ENCODE peak calls at places on chromosomes 12 and 14, in six cellular contexts. J is A549, H is K562, A is WTC11, Q is endothelial cell of umbilical vein, C is H1. W is an unnamed sample.

GRCh38 chr14:32559048-32559447 is 229.9 kb downstream of the AKAP6 start:
- DNase-seq in A (no peak), C (no peak), H (no peak), J (no peak), Q (no peak), W (no peak)

GRCh38 chr14:95370076-95370475 is 50.4 kb upstream of the CLMN start:
- DNase-seq in C (no peak), A (no peak), Q (no peak), J (no peak), H (no peak), W (no peak)

GRCh38 chr12:94404854-94405253 is 54.8 kb downstream of the CEP83 start:
- DNase-seq in Q (no peak), C (no peak), A (no peak), H (no peak), J (no peak), W (no peak)

GRCh38 chr12:51846911-51847829 is 1.3 kb downstream of the FIGNL2 start:
- DNase-seq in J (no peak), C (peak), Q (peak), A (peak), H (no peak), W (no peak)

GRCh38 chr12:27285395-27285794 is 41.3 kb downstream of the STK38L start:
- DNase-seq in A (no peak), J (no peak), Q (peak), H (no peak), C (no peak), W (no peak)

GRCh38 chr12:53239643-53240258 is 7.7 kb upstream of the RARG start:
- DNase-seq in Q (no peak), C (no peak), J (no peak), A (no peak), H (no peak), W (no peak)

GRCh38 chr14:100078997-100079561 is 13.9 kb downstream of the EVL start:
- DNase-seq in C (peak), A (peak), H (peak), J (no peak), Q (peak), W (no peak)

GRCh38 chr12:2136901-2137300 is 84.1 kb downstream of the CACNA1C start:
- DNase-seq in C (no peak), A (no peak), J (no peak), Q (no peak), H (no peak), W (no peak)

GRCh38 chr14:88995437-88996198 is 171.2 kb downstream of the TTC8 start:
- DNase-seq in J (peak), C (no peak), A (no peak), H (no peak), Q (no peak), W (no peak)

GRCh38 chr12:54277823-54278276 is 2.1 kb downstream of the CBX5 start:
- DNase-seq in J (no peak), H (peak), C (no peak), A (no peak), Q (no peak), W (no peak)

GRCh38 chr12:43057561-43057960 is 468.0 kb upstream of the PRICKLE1 start:
- DNase-seq in H (no peak), C (no peak), Q (no peak), J (no peak), A (no peak), W (no peak)

GRCh38 chr12:753401-754237 is 1.2 kb downstream of the WNK1 start:
- DNase-seq in A (peak), C (peak), Q (no peak), H (peak), J (peak), W (no peak)

GRCh38 chr12:52162971-52163370 is 28.8 kb downstream of the KRT80 start:
- DNase-seq in C (no peak), J (no peak), A (no peak), H (no peak), Q (peak), W (no peak)

GRCh38 chr12:45774508-45775162 is 45.1 kb downstream of the ARID2 start:
- DNase-seq in A (no peak), J (no peak), H (no peak), Q (no peak), C (no peak), W (no peak)

GRCh38 chr12:14833952-14834351 is 9.4 kb downstream of the ART4 start:
- DNase-seq in J (peak), Q (peak), A (no peak), H (no peak), C (no peak), W (peak)

GRCh38 chr14:74239848-74240793 is 872 bp downstream of the VSX2 start:
- DNase-seq in Q (peak), C (peak), A (peak), J (no peak), H (no peak), W (no peak)

GRCh38 chr12:89311703-89312293 is 40.5 kb downstream of the DUSP6 start:
- DNase-seq in Q (no peak), C (no peak), J (no peak), A (no peak), H (no peak), W (no peak)

GRCh38 chr12:51994959-51995358 is 11.8 kb upstream of the TAMALIN start:
- DNase-seq in C (no peak), H (no peak), J (no peak), A (no peak), Q (no peak), W (no peak)

GRCh38 chr14:102988054-102988453 is 65.6 kb downstream of the AMN start:
- DNase-seq in H (no peak), J (peak), C (no peak), Q (peak), A (no peak), W (no peak)

GRCh38 chr12:95796982-95797289 is 6.4 kb upstream of the NTN4 start:
- DNase-seq in A (no peak), C (no peak), J (peak), H (no peak), Q (no peak), W (no peak)

GRCh38 chr14:94805726-94806288 is 35.9 kb upstream of the GSC start:
- DNase-seq in A (no peak), H (no peak), J (no peak), Q (no peak), C (no peak), W (no peak)

GRCh38 chr12:38771871-38772270 is 133.5 kb downstream of the CPNE8 start:
- DNase-seq in C (no peak), J (no peak), H (no peak), Q (no peak), A (no peak), W (no peak)

GRCh38 chr14:68787235-68787727 is 5.6 kb downstream of the ZFP36L1 start:
- DNase-seq in J (peak), Q (peak), A (no peak), C (no peak), H (peak), W (no peak)

GRCh38 chr14:94010625-94011024 is 13.5 kb downstream of the CCDC197 start:
- DNase-seq in Q (no peak), H (no peak), C (no peak), A (no peak), J (no peak), W (no peak)

GRCh38 chr12:53380797-53381738 is 1.1 kb downstream of the SP1 start:
- DNase-seq in A (peak), C (peak), Q (peak), H (no peak), J (no peak), W (no peak)

GRCh38 chr14:51597511-51597920 is 54.2 kb upstream of the FRMD6 start:
- DNase-seq in A (no peak), Q (no peak), J (no peak), C (no peak), H (no peak), W (no peak)

GRCh38 chr12:93229494-93230310 is 148.0 kb upstream of the NUDT4 start:
- DNase-seq in H (peak), C (no peak), Q (peak), A (no peak), J (peak), W (peak)

GRCh38 chr12:91778938-91779400 is 366.7 kb downstream of the BTG1 start:
- DNase-seq in A (no peak), J (peak), C (no peak), Q (peak), H (peak), W (peak)

GRCh38 chr12:95966287-95966870 is 23.2 kb downstream of the AMDHD1 start:
- DNase-seq in Q (no peak), A (no peak), H (no peak), C (no peak), J (no peak), W (peak)

GRCh38 chr12:79143803-79144202 is 279.2 kb downstream of the SYT1 start:
- DNase-seq in H (no peak), J (no peak), Q (no peak), A (no peak), C (no peak), W (no peak)

GRCh38 chr12:119780786-119781434 is 96.2 kb downstream of the CIT start:
- DNase-seq in Q (peak), A (peak), C (peak), J (peak), H (peak), W (peak)

GRCh38 chr12:130832561-130833209 is 6.4 kb downstream of the STX2 start:
- DNase-seq in C (no peak), Q (no peak), A (no peak), J (peak), H (peak), W (no peak)

GRCh38 chr12:80420075-80420474 is 24.0 kb upstream of the PTPRQ start:
- DNase-seq in J (no peak), Q (no peak), H (no peak), A (no peak), C (no peak), W (no peak)

GRCh38 chr12:80419660-80420059 is 24.4 kb upstream of the PTPRQ start:
- DNase-seq in A (no peak), C (no peak), Q (no peak), H (no peak), J (no peak), W (no peak)

GRCh38 chr12:80422549-80422948 is 21.5 kb upstream of the PTPRQ start:
- DNase-seq in C (no peak), J (no peak), H (no peak), A (no peak), Q (no peak), W (no peak)
- TF ChIP-seq JUN in C (no peak), J (no peak), H (no peak), A (no peak), Q (no peak), W (no peak)

DNA sequence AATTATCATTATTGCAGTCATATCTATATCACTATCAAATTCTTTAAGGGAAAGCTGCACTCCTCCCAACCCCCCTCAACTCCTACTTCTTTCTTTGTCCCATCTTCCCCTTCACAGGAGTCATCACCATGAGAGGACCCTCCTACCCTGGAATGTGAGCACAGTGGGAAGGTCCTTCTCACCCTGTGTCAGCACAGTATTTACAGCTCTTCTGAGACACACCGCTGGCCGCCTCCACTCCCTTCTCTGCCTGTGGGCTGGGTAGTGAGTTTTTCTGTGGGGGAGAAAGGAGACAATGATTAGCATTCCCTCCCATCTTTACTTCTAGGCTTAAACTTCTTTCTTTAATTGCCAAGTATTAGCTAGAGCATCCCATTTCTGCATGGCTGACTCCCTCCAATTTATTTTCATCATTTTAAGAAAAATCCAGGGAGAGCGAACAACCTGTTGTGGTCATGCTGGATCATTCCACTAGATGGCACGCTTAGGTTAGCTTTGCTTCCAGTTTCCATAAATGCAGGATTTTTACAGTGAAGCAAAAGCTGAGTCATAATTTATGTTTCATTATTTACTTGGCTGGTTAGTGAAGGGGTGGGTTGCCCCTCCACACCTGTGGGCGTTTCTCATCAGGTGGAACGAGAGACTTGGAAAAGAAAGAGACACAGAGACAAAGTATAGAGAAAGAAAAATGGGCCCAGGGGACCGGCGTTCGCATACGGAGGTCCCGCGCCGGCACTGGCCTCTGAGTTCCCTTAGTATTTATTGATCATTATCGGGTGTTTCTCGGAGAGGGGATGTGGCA is 188.5 kb downstream of the ALX1 start:
- DNase-seq in H (peak), Q (peak), J (peak), A (peak), C (peak), W (peak)
- TF ChIP-seq JUN in H (no peak), Q (peak), J (no peak), A (no peak), C (no peak), W (no peak)

GRCh38 chr14:53670701-53671100 is 285.9 kb downstream of the BMP4 start:
- DNase-seq in C (no peak), J (peak), H (no peak), A (no peak), Q (no peak), W (peak)
- TF ChIP-seq JUN in C (no peak), J (no peak), H (no peak), A (no peak), Q (no peak), W (no peak)

DNA sequence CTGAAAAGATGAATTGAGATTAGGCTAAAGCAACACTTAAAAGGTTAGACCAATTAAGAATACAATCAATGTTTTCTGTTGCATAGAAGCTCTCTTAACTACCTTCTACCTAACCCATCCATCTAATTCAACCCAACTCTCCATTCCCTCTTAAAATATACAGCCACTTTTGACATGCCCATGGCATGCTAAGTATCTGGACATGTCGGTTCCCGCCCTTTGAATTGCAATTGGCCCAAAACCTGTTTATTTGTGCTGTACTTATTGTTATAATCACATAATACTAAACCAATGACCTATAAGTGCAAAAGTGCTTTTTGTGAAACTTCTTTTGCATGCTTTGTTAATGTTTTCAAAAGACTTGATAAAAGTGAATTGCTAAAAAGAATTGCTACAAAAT is 37.6 kb upstream of the APPL2 start:
- DNase-seq in H (no peak), C (no peak), A (no peak), Q (no peak), J (no peak), W (no peak)
- TF ChIP-seq JUN in H (no peak), C (no peak), A (no peak), Q (no peak), J (no peak), W (no peak)

GRCh38 chr12:29153231-29153630 is 4.2 kb downstream of the FAR2 start:
- DNase-seq in Q (peak), J (no peak), C (no peak), H (no peak), A (peak), W (no peak)

GRCh38 chr12:29152223-29152868 is 3.3 kb downstream of the FAR2 start:
- DNase-seq in J (no peak), C (no peak), Q (no peak), H (peak), A (no peak), W (no peak)

GRCh38 chr12:29148065-29148957 is 767 bp upstream of the FAR2 start:
- DNase-seq in Q (peak), C (peak), J (peak), H (peak), A (peak), W (no peak)

GRCh38 chr12:29148958-29149690 is at the start of gene FAR2:
- DNase-seq in A (peak), J (peak), C (peak), Q (peak), H (peak), W (no peak)

DNA sequence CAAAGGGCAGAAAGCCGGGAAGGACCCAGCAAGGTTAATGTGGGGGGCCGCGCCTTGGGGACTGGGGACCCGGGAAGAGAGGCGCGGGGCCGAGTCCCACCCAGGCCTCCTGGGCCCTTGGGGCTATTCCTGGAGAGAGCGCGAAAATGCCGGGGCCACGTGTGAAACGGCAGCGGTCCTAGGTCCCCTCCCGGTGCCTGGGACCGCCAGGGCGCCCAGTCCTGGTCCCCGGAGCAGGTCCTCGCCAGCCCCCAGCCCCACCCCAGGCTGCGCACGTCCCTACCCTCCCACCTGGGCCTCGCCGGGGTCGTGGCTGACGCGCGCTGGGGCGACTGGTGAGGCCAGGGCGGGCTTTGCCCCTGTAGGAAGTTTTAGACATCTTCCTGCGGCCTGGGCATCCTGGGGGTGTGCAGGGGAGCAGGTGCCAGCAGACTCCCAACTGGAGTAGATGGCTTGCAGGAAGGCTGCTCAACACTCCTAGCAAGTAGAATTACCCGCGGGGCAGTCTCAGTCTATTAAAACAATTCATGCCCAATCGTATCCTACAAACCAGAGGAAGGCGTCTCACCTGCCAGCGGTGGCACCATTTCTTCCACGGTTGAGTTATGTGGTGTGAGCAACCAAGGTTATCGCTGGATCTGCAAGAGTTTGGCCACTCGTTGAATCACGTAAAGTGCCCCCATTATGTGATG is 759 bp downstream of the FAR2 start:
- DNase-seq in H (peak), J (no peak), C (peak), Q (no peak), A (peak), W (no peak)
- TF ChIP-seq JUN in H (no peak), J (no peak), C (no peak), Q (no peak), A (no peak), W (no peak)

GRCh38 chr14:82776958-82777357 is 1243.3 kb upstream of the SEL1L start:
- DNase-seq in J (no peak), A (no peak), H (no peak), C (no peak), Q (no peak), W (no peak)

GRCh38 chr14:82779301-82779700 is 1245.6 kb upstream of the SEL1L start:
- DNase-seq in H (no peak), Q (no peak), J (no peak), C (no peak), A (no peak), W (no peak)

DNA sequence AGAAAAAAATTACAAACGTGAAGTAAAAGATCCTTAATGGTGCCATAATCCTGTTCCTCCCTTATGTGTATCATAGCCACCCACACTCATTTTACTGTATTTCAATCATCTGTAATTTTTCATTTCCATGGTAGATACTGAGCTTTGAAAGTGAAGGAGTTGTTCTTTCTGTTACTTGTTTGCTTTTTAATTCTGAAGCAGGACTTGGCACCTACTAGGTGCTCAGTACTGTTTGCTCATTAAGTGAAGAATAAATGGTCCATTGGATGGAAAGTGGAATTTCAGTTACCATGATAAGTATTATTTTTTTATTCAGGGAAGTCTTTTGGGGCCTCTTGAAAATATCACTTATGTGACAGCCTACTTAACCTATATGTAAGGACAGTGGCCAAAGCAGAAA is 1244.4 kb upstream of the SEL1L start:
- DNase-seq in C (no peak), H (no peak), Q (no peak), J (no peak), A (no peak), W (no peak)
- TF ChIP-seq JUN in C (no peak), H (no peak), Q (no peak), J (no peak), A (no peak), W (no peak)

W was measured in HepG2.